ENCODE peak calls at places on chromosomes 2 and 18, in nine cellular contexts. O is cardiac fibroblast; V is epithelial cell of esophagus; E is CD8-positive, alpha-beta T cell; H is GM06990; U is psoas muscle; L is HFF-Myc; Z is GM12878; N is HFFc6. T is an unnamed sample.

GRCh38 chr2:85851253-85851955 is 37.4 kb downstream of the ST3GAL5 start:
- DNase-seq in Z (no peak), V (peak), H (peak), N (peak), L (no peak), U (peak), E (peak), O (no peak), T (peak)

GRCh38 chr2:96642564-96643350 is at the start of gene FER1L5:
- DNase-seq in N (no peak), O (peak), E (no peak), Z (no peak), L (no peak), H (no peak), V (peak), U (no peak), T (no peak)

GRCh38 chr2:45890819-45891218 is 239.3 kb downstream of the PRKCE start:
- DNase-seq in L (no peak), Z (peak), N (no peak), V (no peak), O (no peak), E (no peak), U (no peak), H (no peak), T (no peak)

GRCh38 chr2:12050381-12050780 is 303.9 kb downstream of the LPIN1 start:
- DNase-seq in O (peak), E (no peak), L (peak), Z (no peak), V (peak), H (no peak), N (peak), U (no peak), T (no peak)

GRCh38 chr2:55618025-55618648 is 715 bp upstream of the PPP4R3B start:
- DNase-seq in H (no peak), Z (no peak), O (peak), E (no peak), V (peak), N (peak), L (no peak), U (no peak), T (no peak)

GRCh38 chr2:191302459-191303155 is 57.4 kb downstream of the MYO1B start:
- DNase-seq in E (no peak), U (no peak), L (no peak), H (peak), O (no peak), Z (no peak), N (no peak), V (peak), T (no peak)

GRCh38 chr2:233966388-233966787 is 49.2 kb downstream of the TRPM8 start:
- DNase-seq in N (peak), L (no peak), H (no peak), V (no peak), O (no peak), U (no peak), Z (no peak), E (no peak), T (no peak)

GRCh38 chr2:131641414-131642206 is 113.9 kb downstream of the CCDC74A start:
- DNase-seq in H (no peak), V (no peak), O (peak), L (no peak), E (no peak), U (no peak), Z (no peak), N (peak), T (no peak)

GRCh38 chr18:22034276-22034675 is 135.1 kb upstream of the GATA6 start:
- DNase-seq in V (no peak), H (no peak), L (no peak), Z (no peak), E (no peak), O (no peak), N (no peak), U (no peak), T (no peak)

GRCh38 chr2:101114815-101115214 is 36.4 kb downstream of the TBC1D8 start:
- DNase-seq in U (peak), E (no peak), Z (no peak), H (no peak), L (no peak), O (no peak), V (no peak), N (no peak), T (no peak)

GRCh38 chr2:3171564-3172264 is 205.9 kb downstream of the EIPR1 start:
- DNase-seq in E (no peak), O (no peak), Z (no peak), V (peak), N (no peak), L (no peak), U (no peak), H (no peak), T (no peak)

GRCh38 chr2:106869512-106870276 is 16.3 kb downstream of the ST6GAL2 start:
- DNase-seq in Z (no peak), O (no peak), V (no peak), E (no peak), H (no peak), U (no peak), L (no peak), N (no peak), T (no peak)

GRCh38 chr2:237647176-237648015 is 20.0 kb downstream of the LRRFIP1 start:
- DNase-seq in O (no peak), U (no peak), Z (no peak), V (no peak), L (no peak), H (no peak), N (no peak), E (peak), T (no peak)

GRCh38 chr18:62226047-62226446 is 39.0 kb downstream of the RELCH start:
- DNase-seq in N (no peak), E (no peak), O (no peak), U (no peak), L (no peak), Z (no peak), V (no peak), H (no peak), T (no peak)

GRCh38 chr2:242031481-242032019 is 162.0 kb downstream of the RTP5 start:
- DNase-seq in E (peak), N (peak), V (peak), U (peak), H (no peak), L (peak), O (peak), Z (no peak), T (peak)

GRCh38 chr2:38148501-38148900 is 72.5 kb upstream of the CYP1B1 start:
- DNase-seq in E (no peak), O (peak), U (no peak), H (no peak), L (no peak), Z (no peak), V (peak), N (no peak), T (no peak)

GRCh38 chr18:9380571-9381390 is 46.2 kb downstream of the TWSG1 start:
- DNase-seq in V (no peak), O (peak), L (peak), E (no peak), U (no peak), Z (no peak), H (no peak), N (peak), T (no peak)

GRCh38 chr2:228747478-228747877 is 523.6 kb downstream of the PID1 start:
- DNase-seq in N (no peak), E (no peak), Z (no peak), O (no peak), L (no peak), V (peak), U (no peak), H (no peak), T (no peak)

GRCh38 chr2:1698188-1698945 is 45.9 kb downstream of the PXDN start:
- DNase-seq in H (no peak), E (no peak), O (peak), L (no peak), V (no peak), Z (no peak), N (no peak), U (no peak), T (no peak)

GRCh38 chr2:30262716-30263309 is 31.5 kb downstream of the LBH start:
- DNase-seq in E (no peak), H (no peak), O (no peak), Z (no peak), U (no peak), V (no peak), L (no peak), N (no peak), T (no peak)

GRCh38 chr2:23606968-23607367 is 222.0 kb downstream of the KLHL29 start:
- DNase-seq in O (peak), E (no peak), U (no peak), Z (no peak), V (peak), L (no peak), H (no peak), N (peak), T (no peak)

GRCh38 chr2:236627846-236628245 is 58.2 kb downstream of the ACKR3 start:
- DNase-seq in H (no peak), N (no peak), Z (no peak), O (no peak), L (no peak), V (no peak), U (no peak), E (no peak), T (no peak)

GRCh38 chr2:46632349-46632748 is 153.0 kb downstream of the TMEM247 start:
- DNase-seq in O (peak), E (no peak), L (no peak), Z (no peak), U (no peak), V (peak), N (peak), H (no peak), T (no peak)

GRCh38 chr2:163953390-163953907 is 217.6 kb upstream of the FIGN start:
- DNase-seq in V (peak), E (no peak), H (no peak), N (no peak), L (peak), U (no peak), O (no peak), Z (no peak), T (no peak)

GRCh38 chr2:231684314-231685223 is 23.8 kb upstream of the PTMA start:
- DNase-seq in Z (no peak), L (no peak), N (no peak), H (no peak), E (no peak), V (no peak), O (no peak), U (no peak), T (no peak)

GRCh38 chr18:76376668-76377358 is 118.2 kb downstream of the ZNF516 start:
- DNase-seq in O (no peak), U (no peak), E (no peak), L (no peak), N (no peak), Z (no peak), V (peak), H (no peak), T (no peak)

GRCh38 chr2:181810823-181811695 is 80.5 kb upstream of the ITPRID2 start:
- DNase-seq in Z (no peak), E (no peak), L (peak), O (peak), V (peak), U (no peak), H (no peak), N (peak), T (no peak)

GRCh38 chr2:103977681-103978080 is 876.2 kb upstream of the POU3F3 start:
- DNase-seq in N (no peak), V (no peak), O (no peak), Z (no peak), H (no peak), L (no peak), E (no peak), U (no peak), T (no peak)

GRCh38 chr2:43149482-43150107 is 76.8 kb downstream of the ZFP36L2 start:
- DNase-seq in H (no peak), N (no peak), L (no peak), E (peak), V (no peak), O (no peak), U (no peak), Z (no peak), T (no peak)

DNA sequence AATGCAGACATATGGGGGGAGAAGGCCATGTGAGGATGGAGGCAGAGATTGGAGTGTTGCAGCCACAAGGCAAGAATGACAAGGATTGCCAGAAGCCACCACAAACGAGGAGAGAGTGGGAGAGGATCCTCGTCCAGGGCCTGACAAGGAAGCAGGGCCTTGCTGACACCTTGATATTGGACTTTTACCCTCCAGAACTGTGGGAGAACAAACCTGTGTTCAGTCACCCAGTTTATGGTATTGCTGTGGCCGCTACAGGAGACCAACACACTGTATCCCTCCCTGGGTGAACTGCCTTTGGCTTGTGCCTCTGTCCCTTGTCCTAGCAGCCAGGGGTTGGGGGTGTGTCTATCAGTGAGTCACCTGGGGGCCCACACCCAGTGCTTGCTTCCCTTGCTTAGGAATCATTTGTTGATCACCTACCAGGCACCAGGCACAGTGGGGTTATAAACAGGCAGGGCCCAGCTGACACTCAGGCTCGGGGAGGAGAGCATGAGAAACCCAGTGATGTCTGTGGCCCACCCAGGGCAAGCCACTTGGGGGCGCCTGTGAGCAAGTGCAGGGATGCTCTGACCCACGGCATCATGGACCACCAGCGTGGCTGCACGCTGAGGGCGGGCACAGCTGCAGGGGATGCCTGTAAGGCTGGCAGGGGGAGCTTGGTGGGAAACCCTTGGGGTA is 17.2 kb downstream of the TMEM185B start:
- DNase-seq in Z (no peak), U (no peak), V (peak), L (no peak), O (no peak), E (no peak), N (no peak), H (no peak), T (peak)
- TF ChIP-seq CTCF in Z (peak), U (peak), V (peak), L (peak), O (peak), E (no peak), N (peak), H (peak), T (peak)

DNA sequence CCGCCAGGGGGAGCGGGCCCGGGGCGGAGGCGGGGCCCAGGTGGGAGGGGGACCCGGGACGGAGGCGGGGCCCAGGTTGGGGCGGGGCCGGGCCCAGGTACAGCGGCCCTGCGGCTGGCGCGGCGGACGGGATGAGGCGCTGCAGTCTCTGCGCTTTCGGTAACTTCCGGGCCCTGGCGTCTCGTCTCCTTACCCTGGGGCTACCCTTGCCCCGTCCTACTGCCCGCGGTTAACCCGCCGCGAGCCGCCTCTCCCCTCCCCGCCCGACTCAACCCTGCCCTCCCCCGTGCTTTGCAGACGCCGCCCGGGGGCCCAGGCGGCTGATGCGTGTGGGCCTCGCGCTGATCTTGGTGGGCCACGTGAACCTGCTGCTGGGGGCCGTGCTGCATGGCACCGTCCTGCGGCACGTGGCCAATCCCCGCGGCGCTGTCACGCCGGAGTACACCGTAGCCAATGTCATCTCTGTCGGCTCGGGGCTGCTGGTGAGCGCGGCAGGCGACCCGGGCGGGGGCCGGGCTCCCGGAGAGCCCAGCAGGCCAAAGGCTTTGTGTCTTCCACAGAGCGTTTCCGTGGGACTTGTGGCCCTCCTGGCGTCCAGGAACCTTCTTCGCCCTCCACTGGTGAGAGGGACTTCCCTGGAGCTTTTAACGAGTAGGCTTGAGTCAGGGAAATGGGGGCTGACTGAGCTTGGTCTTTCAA is at the start of gene KRTCAP3:
- DNase-seq in O (no peak), E (peak), N (no peak), V (peak), U (peak), Z (no peak), H (peak), L (no peak), T (no peak)
- TF ChIP-seq CTCF in O (no peak), E (no peak), N (peak), V (no peak), U (no peak), Z (no peak), H (no peak), L (no peak), T (no peak)

DNA sequence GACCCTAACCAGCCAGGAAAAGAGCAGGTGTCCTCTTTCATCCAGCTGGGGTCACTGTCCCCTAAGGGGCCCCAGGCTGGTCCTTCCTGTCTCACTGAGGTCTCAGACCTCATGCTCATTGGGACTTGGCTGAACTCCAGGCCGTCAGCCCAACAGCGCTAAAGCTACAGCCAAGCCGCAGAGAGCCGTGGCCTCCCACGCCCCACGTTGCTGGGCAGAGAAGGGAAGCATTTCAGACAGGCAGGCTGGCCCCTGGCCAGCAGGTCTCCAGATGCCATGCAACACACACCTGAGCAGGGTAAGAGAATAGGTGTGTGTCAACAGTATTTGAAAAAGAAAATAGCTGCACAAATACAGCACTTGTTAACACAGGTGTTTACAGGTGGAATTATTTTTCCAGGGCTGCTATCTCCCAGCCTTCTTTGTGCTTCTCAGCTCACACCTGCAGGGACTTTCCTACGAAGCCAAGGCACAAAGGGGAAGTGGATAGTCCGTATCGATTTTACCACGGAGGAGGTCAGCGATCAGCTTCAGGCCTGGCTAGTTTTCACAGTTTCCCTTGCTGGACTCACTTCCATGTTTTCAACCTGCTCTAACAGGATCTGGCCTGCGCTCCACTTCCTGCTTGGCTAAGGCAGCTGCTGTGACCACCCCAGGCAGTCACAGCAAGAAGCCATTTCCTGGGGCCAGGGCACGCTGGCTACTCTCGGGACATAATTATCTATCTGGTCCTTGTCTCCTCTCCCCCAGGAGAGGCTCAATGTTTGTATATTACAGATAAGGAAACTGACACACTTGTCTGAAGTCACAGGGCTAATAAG is 156.1 kb upstream of the ID2 start:
- DNase-seq in E (no peak), L (no peak), Z (peak), H (peak), U (peak), N (no peak), V (no peak), O (peak), T (no peak)
- TF ChIP-seq CTCF in E (no peak), L (no peak), Z (peak), H (peak), U (no peak), N (no peak), V (no peak), O (no peak), T (no peak)

GRCh38 chr2:140601801-140602200 is 1529.0 kb downstream of the LRP1B start:
- DNase-seq in L (no peak), O (no peak), V (no peak), E (no peak), U (no peak), N (no peak), H (no peak), Z (no peak), T (no peak)
- TF ChIP-seq CTCF in L (no peak), O (no peak), V (no peak), E (no peak), U (no peak), N (no peak), H (no peak), Z (no peak), T (no peak)

DNA sequence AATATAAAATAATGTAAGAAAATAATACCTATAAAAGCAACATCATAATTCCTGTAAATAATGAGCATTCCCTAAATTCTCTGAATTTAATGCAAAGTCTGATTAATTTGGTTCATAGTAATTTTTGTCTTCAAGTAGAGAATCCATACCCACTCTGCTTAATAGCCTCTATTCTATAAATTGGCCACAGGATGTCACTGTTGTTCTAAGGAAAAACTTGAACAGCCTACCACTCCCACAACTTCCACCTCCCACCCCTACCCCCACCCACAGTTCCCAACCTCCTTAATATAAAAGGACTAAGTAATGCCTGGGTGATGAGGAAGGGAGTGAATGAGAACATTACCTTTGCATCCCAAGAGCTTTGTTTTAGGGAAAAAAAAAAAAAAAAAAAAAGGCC is 27.2 kb upstream of the BBS5 start:
- DNase-seq in U (no peak), Z (no peak), H (no peak), V (peak), L (peak), E (no peak), N (peak), O (peak), T (no peak)
- TF ChIP-seq CTCF in U (peak), Z (peak), H (peak), V (peak), L (peak), E (no peak), N (peak), O (peak), T (peak)

GRCh38 chr2:225010804-225011203 is 31.5 kb downstream of the DOCK10 start:
- DNase-seq in N (peak), V (peak), E (no peak), Z (no peak), U (no peak), O (peak), L (no peak), H (no peak), T (no peak)

GRCh38 chr2:225009768-225010167 is 32.5 kb downstream of the DOCK10 start:
- DNase-seq in V (peak), L (no peak), H (no peak), N (no peak), Z (no peak), O (no peak), U (no peak), E (no peak), T (no peak)

GRCh38 chr2:225008179-225008829 is 34.0 kb downstream of the DOCK10 start:
- DNase-seq in V (no peak), H (peak), Z (no peak), N (no peak), E (no peak), O (no peak), L (no peak), U (no peak), T (no peak)

GRCh38 chr2:225006730-225007129 is 35.5 kb downstream of the DOCK10 start:
- DNase-seq in N (no peak), H (peak), Z (no peak), V (peak), O (no peak), E (no peak), L (no peak), U (no peak), T (no peak)

GRCh38 chr2:225008935-225009334 is 33.3 kb downstream of the DOCK10 start:
- DNase-seq in E (no peak), V (peak), U (no peak), N (no peak), O (no peak), L (no peak), H (no peak), Z (no peak), T (no peak)
- TF ChIP-seq CTCF in E (peak), V (peak), U (peak), N (peak), O (peak), L (peak), H (peak), Z (peak), T (peak)